ENCODE peak calls at places on chromosome 5, in seven cellular contexts. W is amygdala; O is kidney tubule cell; Y is colonic mucosa; B is activated CD4-positive, alpha-beta T cell treated with anti-CD3 and anti-CD28 coated beads, Interleukin-2, amount 50 U/mL, for 1 hour; M is amniotic stem cell; U is AML-193. Q is an unnamed sample.

GRCh38 chr5:148909766-148910165 is 83.4 kb downstream of the ADRB2 start:
- DNase-seq in W (no peak), O (peak; percentile 77), Y (peak; percentile 58), B (no peak), M (no peak), U (no peak), Q (no peak)

GRCh38 chr5:138955013-138955660 is 80.0 kb upstream of the LRRTM2 start:
- DNase-seq in W (peak; percentile 39), O (no peak), Y (peak; percentile 53), B (no peak), M (no peak), U (no peak), Q (no peak)

GRCh38 chr5:57332350-57332749 is 150.3 kb downstream of the ACTBL2 start:
- DNase-seq in W (no peak), O (no peak), Y (no peak), B (no peak), M (no peak), U (no peak), Q (no peak)

GRCh38 chr5:158203256-158203655 is 344.3 kb upstream of the CLINT1 start:
- DNase-seq in W (peak; percentile 3), O (no peak), Y (no peak), B (no peak), M (no peak), U (no peak), Q (no peak)

GRCh38 chr5:110105692-110106091 is 416.0 kb downstream of the MAN2A1 start:
- DNase-seq in W (no peak), O (peak; percentile 58), Y (no peak), B (no peak), M (no peak), U (no peak), Q (no peak)

GRCh38 chr5:172488221-172488620 is 33.9 kb upstream of the SH3PXD2B start:
- DNase-seq in W (no peak), O (no peak), Y (no peak), B (no peak), M (no peak), U (no peak), Q (no peak)

GRCh38 chr5:95591490-95591901 is 28.4 kb upstream of the GPR150 start:
- DNase-seq in W (no peak), O (peak; percentile 70), Y (no peak), B (no peak), M (peak; percentile 64), U (no peak), Q (peak; percentile 25)

GRCh38 chr5:74394543-74394923 is 246.0 kb downstream of the ENC1 start:
- DNase-seq in W (no peak), O (no peak), Y (no peak), B (no peak), M (no peak), U (peak; percentile 35), Q (no peak)

GRCh38 chr5:73280821-73281746 is 108.1 kb downstream of the TMEM174 start:
- DNase-seq in W (no peak), O (peak; percentile 93), Y (no peak), B (no peak), M (no peak), U (no peak), Q (peak; percentile 96)

GRCh38 chr5:36569456-36569855 is 37.0 kb upstream of the SLC1A3 start:
- DNase-seq in W (no peak), O (no peak), Y (no peak), B (no peak), M (no peak), U (no peak), Q (no peak)

GRCh38 chr5:7317751-7318150 is 78.2 kb upstream of the ADCY2 start:
- DNase-seq in W (no peak), O (no peak), Y (no peak), B (no peak), M (no peak), U (no peak), Q (no peak)

GRCh38 chr5:50963647-50964584 is 297.5 kb downstream of the PARP8 start:
- DNase-seq in W (no peak), O (no peak), Y (no peak), B (no peak), M (no peak), U (no peak), Q (no peak)

GRCh38 chr5:118733394-118733793 is 255.0 kb downstream of the DTWD2 start:
- DNase-seq in W (no peak), O (no peak), Y (no peak), B (no peak), M (no peak), U (no peak), Q (no peak)

GRCh38 chr5:61330879-61331406 is 1.1 kb upstream of the ZSWIM6 start:
- DNase-seq in W (peak; percentile 63), O (peak; percentile 89), Y (peak; percentile 79), B (peak; percentile 76), M (peak; percentile 51), U (no peak), Q (peak; percentile 79)

GRCh38 chr5:163379298-163380155 is 57.9 kb upstream of the CCNG1 start:
- DNase-seq in W (no peak), O (peak; percentile 82), Y (no peak), B (no peak), M (peak; percentile 8), U (peak; percentile 62), Q (peak; percentile 74)

GRCh38 chr5:84861306-84861705 is 476.6 kb upstream of the EDIL3 start:
- DNase-seq in W (no peak), O (no peak), Y (no peak), B (no peak), M (no peak), U (no peak), Q (no peak)

GRCh38 chr5:160469156-160470144 is 47.8 kb downstream of the PTTG1 start:
- DNase-seq in W (no peak), O (peak; percentile 37), Y (no peak), B (no peak), M (no peak), U (no peak), Q (peak; percentile 44)

GRCh38 chr5:173823721-173824567 is 64.2 kb upstream of the CPEB4 start:
- DNase-seq in W (no peak), O (peak; percentile 95), Y (peak; percentile 70), B (no peak), M (peak; percentile 33), U (no peak), Q (peak; percentile 96)

GRCh38 chr5:12332480-12332879 is 428.2 kb upstream of the CTNND2 start:
- DNase-seq in W (no peak), O (no peak), Y (no peak), B (no peak), M (no peak), U (no peak), Q (no peak)

GRCh38 chr5:110108520-110108919 is 418.8 kb downstream of the MAN2A1 start:
- DNase-seq in W (no peak), O (no peak), Y (no peak), B (no peak), M (no peak), U (no peak), Q (no peak)

GRCh38 chr5:33563983-33564908 is 123.5 kb downstream of the TARS1 start:
- DNase-seq in W (no peak), O (no peak), Y (no peak), B (no peak), M (no peak), U (no peak), Q (no peak)

GRCh38 chr5:37839441-37840035 is 303 bp downstream of the GDNF start:
- DNase-seq in W (peak; percentile 47), O (peak; percentile 47), Y (no peak), B (no peak), M (no peak), U (no peak), Q (no peak)

GRCh38 chr5:169165052-169165451 is 135.9 kb downstream of the SLIT3 start:
- DNase-seq in W (no peak), O (no peak), Y (no peak), B (no peak), M (no peak), U (no peak), Q (no peak)

GRCh38 chr5:73196201-73196600 is 23.2 kb downstream of the TMEM174 start:
- DNase-seq in W (no peak), O (no peak), Y (peak; percentile 13), B (no peak), M (no peak), U (no peak), Q (no peak)

GRCh38 chr5:118430076-118430475 is 558.3 kb downstream of the DTWD2 start:
- DNase-seq in W (no peak), O (no peak), Y (no peak), B (no peak), M (no peak), U (no peak), Q (no peak)

GRCh38 chr5:68849906-68850305 is 243.9 kb upstream of the SLC30A5 start:
- DNase-seq in W (no peak), O (no peak), Y (no peak), B (no peak), M (no peak), U (no peak), Q (no peak)

Q was measured in kidney glomerular epithelial cell.